ENCODE peak calls at places on chromosomes 5 and 9, in five cellular contexts. C is HCT116, T is NCI-H774, D is neuronal stem cell, R is left kidney. N is an unnamed sample.

GRCh38 chr5:179759961-179760541 is 27.4 kb downstream of the MAML1 start:
- DNase-seq in C (no peak), T (no peak), D (no peak), R (no peak), N (no peak)

GRCh38 chr5:41821051-41821450 is 49.2 kb downstream of the OXCT1 start:
- DNase-seq in C (no peak), T (no peak), D (no peak), R (no peak), N (no peak)

GRCh38 chr5:2598503-2598902 is 153.0 kb downstream of the IRX2 start:
- DNase-seq in C (no peak), T (no peak), D (no peak), R (no peak), N (no peak)

GRCh38 chr5:40374853-40375252 is 304.9 kb upstream of the PTGER4 start:
- DNase-seq in C (no peak), T (no peak), D (no peak), R (no peak), N (no peak)

GRCh38 chr9:125650271-125650737 is 56.7 kb downstream of the MAPKAP1 start:
- DNase-seq in C (no peak), T (no peak), D (no peak), R (no peak), N (no peak)

GRCh38 chr5:154648706-154649105 is 106.5 kb upstream of the LARP1 start:
- DNase-seq in C (no peak), T (no peak), D (no peak), R (no peak), N (no peak)

GRCh38 chr9:13386935-13387667 is 107.6 kb upstream of the MPDZ start:
- DNase-seq in C (no peak), T (no peak), D (no peak), R (no peak), N (no peak)

GRCh38 chr5:51201024-51201423 is 182.2 kb upstream of the ISL1 start:
- DNase-seq in C (no peak), T (peak), D (no peak), R (no peak), N (no peak)

GRCh38 chr9:120931278-120932085 is 4.9 kb upstream of the TRAF1 start:
- DNase-seq in C (no peak), T (no peak), D (no peak), R (no peak), N (no peak)

GRCh38 chr5:56840597-56840996 is 25.2 kb downstream of the MAP3K1 start:
- DNase-seq in C (no peak), T (no peak), D (no peak), R (no peak), N (no peak)

N was measured in keratinocyte.